ENCODE peak calls at places on chromosome 3, in nine cellular contexts. V is AG04450, X is AG10803, I is HFF-Myc, C is bronchial epithelial cell, Y is heart left ventricle, D is OCI-LY7, H is HFFc6, E is cardiac fibroblast. M is an unnamed sample.

GRCh38 chr3:149151843-149152242 is 22.4 kb downstream of the HPS3 start:
- DNase-seq in V (no peak), X (peak), I (no peak), C (peak), Y (no peak), D (no peak), H (peak), E (peak), M (no peak)

GRCh38 chr3:71713041-71713440 is 12.2 kb downstream of the EIF4E3 start:
- DNase-seq in V (no peak), X (no peak), I (no peak), C (peak), Y (no peak), D (no peak), H (no peak), E (no peak), M (no peak)

GRCh38 chr3:137583256-137583655 is 180.9 kb upstream of the SOX14 start:
- DNase-seq in V (no peak), X (no peak), I (no peak), C (no peak), Y (no peak), D (no peak), H (no peak), E (no peak), M (no peak)

GRCh38 chr3:195068045-195068444 is 202.9 kb downstream of the XXYLT1 start:
- DNase-seq in V (no peak), X (no peak), I (no peak), C (peak), Y (no peak), D (no peak), H (no peak), E (peak), M (no peak)

GRCh38 chr3:129827765-129828164 is 65.7 kb downstream of the TMCC1 start:
- DNase-seq in V (no peak), X (no peak), I (no peak), C (no peak), Y (no peak), D (peak), H (no peak), E (no peak), M (no peak)

GRCh38 chr3:46959169-46959515 is 17.4 kb downstream of the CCDC12 start:
- DNase-seq in V (no peak), X (no peak), I (no peak), C (no peak), Y (peak), D (no peak), H (no peak), E (no peak), M (no peak)

GRCh38 chr3:7211740-7212139 is 350.8 kb downstream of the GRM7 start:
- DNase-seq in V (no peak), X (no peak), I (no peak), C (no peak), Y (no peak), D (no peak), H (no peak), E (no peak), M (no peak)

GRCh38 chr3:45951946-45952345 is 8.7 kb downstream of the CXCR6 start:
- DNase-seq in V (no peak), X (no peak), I (no peak), C (no peak), Y (no peak), D (no peak), H (no peak), E (no peak), M (no peak)

GRCh38 chr3:31014317-31015040 is 120.0 kb upstream of the GADL1 start:
- DNase-seq in V (no peak), X (peak), I (no peak), C (peak), Y (no peak), D (no peak), H (peak), E (peak), M (no peak)

GRCh38 chr3:76561494-76562242 is 478.2 kb upstream of the ROBO2 start:
- DNase-seq in V (no peak), X (no peak), I (no peak), C (no peak), Y (no peak), D (no peak), H (no peak), E (peak), M (no peak)

GRCh38 chr3:182214406-182214805 is 502.7 kb downstream of the SOX2 start:
- DNase-seq in V (no peak), X (no peak), I (no peak), C (no peak), Y (no peak), D (no peak), H (no peak), E (no peak), M (no peak)

GRCh38 chr3:38446812-38447211 is 6.9 kb upstream of the ACVR2B start:
- DNase-seq in V (no peak), X (no peak), I (no peak), C (no peak), Y (no peak), D (no peak), H (no peak), E (no peak), M (no peak)

GRCh38 chr3:134606033-134607025 is 44.5 kb downstream of the KY start:
- DNase-seq in V (no peak), X (no peak), I (no peak), C (no peak), Y (no peak), D (no peak), H (no peak), E (no peak), M (no peak)

GRCh38 chr3:190083631-190084030 is 37.1 kb downstream of the P3H2 start:
- DNase-seq in V (no peak), X (no peak), I (no peak), C (no peak), Y (no peak), D (no peak), H (no peak), E (peak), M (no peak)

GRCh38 chr3:55826731-55827496 is 339.8 kb upstream of the WNT5A start:
- DNase-seq in V (no peak), X (peak), I (no peak), C (peak), Y (no peak), D (no peak), H (no peak), E (peak), M (no peak)

GRCh38 chr3:132004571-132004970 is 30.2 kb downstream of the CPNE4 start:
- DNase-seq in V (no peak), X (peak), I (no peak), C (no peak), Y (no peak), D (no peak), H (peak), E (peak), M (no peak)

GRCh38 chr3:45779746-45780735 is 16.3 kb downstream of the SLC6A20 start:
- DNase-seq in V (no peak), X (no peak), I (no peak), C (no peak), Y (no peak), D (no peak), H (no peak), E (no peak), M (no peak)

GRCh38 chr3:58531956-58532355 is 5.0 kb downstream of the ACOX2 start:
- DNase-seq in V (no peak), X (no peak), I (no peak), C (peak), Y (no peak), D (peak), H (peak), E (peak), M (no peak)

GRCh38 chr3:159907828-159908227 is 80.8 kb upstream of the IL12A start:
- DNase-seq in V (no peak), X (peak), I (no peak), C (no peak), Y (no peak), D (no peak), H (no peak), E (no peak), M (no peak)

GRCh38 chr3:141373768-141374526 is 5.6 kb downstream of the ZBTB38 start:
- DNase-seq in V (no peak), X (no peak), I (no peak), C (no peak), Y (no peak), D (no peak), H (peak), E (peak), M (no peak)

GRCh38 chr3:49625971-49626640 is 48.0 kb upstream of the APEH start:
- DNase-seq in V (no peak), X (peak), I (peak), C (no peak), Y (no peak), D (no peak), H (no peak), E (no peak), M (no peak)

GRCh38 chr3:127985216-127985615 is 67.0 kb upstream of the SEC61A1 start:
- DNase-seq in V (no peak), X (no peak), I (no peak), C (no peak), Y (no peak), D (no peak), H (no peak), E (no peak), M (no peak)

GRCh38 chr3:194130807-194131589 is 5.0 kb upstream of the HES1 start:
- DNase-seq in V (no peak), X (peak), I (no peak), C (peak), Y (peak), D (peak), H (no peak), E (no peak), M (peak)

GRCh38 chr3:155791190-155791589 is 14.9 kb downstream of the C3orf33 start:
- DNase-seq in V (no peak), X (peak), I (no peak), C (peak), Y (no peak), D (no peak), H (no peak), E (peak), M (no peak)

GRCh38 chr3:120752230-120752629 is 9.7 kb downstream of the GTF2E1 start:
- DNase-seq in V (no peak), X (no peak), I (no peak), C (no peak), Y (no peak), D (no peak), H (no peak), E (no peak), M (no peak)

GRCh38 chr3:46829699-46830208 is 33.5 kb downstream of the MYL3 start:
- DNase-seq in V (no peak), X (no peak), I (no peak), C (no peak), Y (no peak), D (no peak), H (no peak), E (no peak), M (no peak)

GRCh38 chr3:190089711-190090110 is 31.0 kb downstream of the P3H2 start:
- DNase-seq in V (no peak), X (peak), I (no peak), C (no peak), Y (no peak), D (no peak), H (no peak), E (no peak), M (no peak)

GRCh38 chr3:8911781-8912180 is 51.5 kb downstream of the RAD18 start:
- DNase-seq in V (no peak), X (no peak), I (no peak), C (no peak), Y (no peak), D (no peak), H (no peak), E (no peak), M (no peak)

GRCh38 chr3:72523409-72524172 is 324.7 kb downstream of the SHQ1 start:
- DNase-seq in V (no peak), X (no peak), I (no peak), C (peak), Y (no peak), D (peak), H (no peak), E (no peak), M (peak)

GRCh38 chr3:77491961-77492360 is 452.1 kb downstream of the ROBO2 start:
- DNase-seq in V (no peak), X (no peak), I (no peak), C (no peak), Y (no peak), D (no peak), H (no peak), E (no peak), M (no peak)

GRCh38 chr3:58011580-58011979 is 3.4 kb downstream of the FLNB start:
- DNase-seq in V (no peak), X (no peak), I (no peak), C (no peak), Y (no peak), D (no peak), H (no peak), E (no peak), M (no peak)

GRCh38 chr3:86180696-86181095 is 810.3 kb downstream of the VGLL3 start:
- DNase-seq in V (no peak), X (no peak), I (no peak), C (peak), Y (no peak), D (no peak), H (no peak), E (no peak), M (no peak)

GRCh38 chr3:124767259-124767658 is 37.0 kb downstream of the UMPS start:
- DNase-seq in V (no peak), X (no peak), I (no peak), C (no peak), Y (no peak), D (no peak), H (no peak), E (no peak), M (no peak)

GRCh38 chr3:184562875-184563568 is 1.4 kb downstream of the EPHB3 start:
- DNase-seq in V (no peak), X (peak), I (no peak), C (no peak), Y (peak), D (no peak), H (peak), E (no peak), M (no peak)

GRCh38 chr3:128616516-128617269 is 33.9 kb downstream of the RPN1 start:
- DNase-seq in V (no peak), X (no peak), I (no peak), C (no peak), Y (no peak), D (no peak), H (no peak), E (no peak), M (no peak)

GRCh38 chr3:122938756-122939425 is 88.7 kb downstream of the SEMA5B start:
- DNase-seq in V (no peak), X (no peak), I (no peak), C (no peak), Y (no peak), D (no peak), H (no peak), E (no peak), M (no peak)

GRCh38 chr3:81005992-81006391 is 755.5 kb downstream of the GBE1 start:
- DNase-seq in V (no peak), X (no peak), I (no peak), C (no peak), Y (no peak), D (no peak), H (no peak), E (no peak), M (no peak)
- TF ChIP-seq CTCF in V (no peak), X (no peak), I (no peak), C (no peak), Y (no peak), D (no peak), H (no peak), E (no peak), M (no peak)

GRCh38 chr3:173045770-173046382 is 95.2 kb downstream of the SPATA16 start:
- DNase-seq in V (no peak), X (no peak), I (no peak), C (peak), Y (no peak), D (no peak), H (no peak), E (peak), M (no peak)
- TF ChIP-seq CTCF in V (peak), X (peak), I (no peak), C (no peak), Y (peak), D (peak), H (peak), E (peak), M (no peak)

GRCh38 chr3:143471705-143472104 is 352.1 kb downstream of the CHST2 start:
- DNase-seq in V (no peak), X (no peak), I (no peak), C (no peak), Y (no peak), D (no peak), H (no peak), E (no peak), M (no peak)
- TF ChIP-seq CTCF in V (no peak), X (no peak), I (no peak), C (no peak), Y (no peak), D (no peak), H (no peak), E (no peak), M (no peak)

GRCh38 chr3:110878692-110879091 is 192.9 kb upstream of the NECTIN3 start:
- DNase-seq in V (no peak), X (no peak), I (no peak), C (no peak), Y (no peak), D (no peak), H (no peak), E (no peak), M (no peak)

GRCh38 chr3:110886514-110886913 is 185.1 kb upstream of the NECTIN3 start:
- DNase-seq in V (no peak), X (peak), I (no peak), C (no peak), Y (no peak), D (no peak), H (no peak), E (no peak), M (no peak)

DNA sequence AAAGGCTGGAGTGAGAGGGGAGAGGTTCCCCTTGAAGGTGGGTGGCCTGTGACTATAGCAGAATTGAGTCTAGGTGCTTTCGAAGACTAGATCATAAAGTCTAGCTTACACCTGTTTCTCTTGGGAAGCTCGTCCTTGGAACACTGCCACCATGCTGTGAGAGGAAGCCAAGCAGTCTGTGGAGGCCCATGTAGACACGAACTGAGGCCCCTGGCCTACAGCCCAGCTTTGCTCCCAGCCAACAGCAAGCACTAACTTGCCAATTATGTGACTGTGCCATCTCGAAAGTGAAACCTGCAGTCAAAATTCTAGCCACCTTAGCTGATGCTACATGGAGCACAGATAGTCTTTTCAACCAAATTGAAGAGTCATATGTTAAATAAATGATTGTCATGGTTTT is 190.5 kb upstream of the NECTIN3 start:
- DNase-seq in V (peak), X (peak), I (no peak), C (peak), Y (no peak), D (peak), H (no peak), E (peak), M (no peak)
- TF ChIP-seq CTCF in V (peak), X (no peak), I (no peak), C (peak), Y (no peak), D (peak), H (peak), E (peak), M (no peak)

M was measured in tibial artery.